ENCODE peak calls at places on chromosomes 5 and 9, in six cellular contexts. One of them, this sample, is unnamed.

GRCh38 chr9:116792271-116792670 is 105.2 kb downstream of the TRIM32 start:
- DNase-seq in heart left ventricle: no peak
- DNase-seq in activated CD4-positive, alpha-beta T cell treated with anti-CD3 and anti-CD28 coated beads, Interleukin-2, amount 10 ng/mL, durations not matched to agents 7 days and 5 days: no peak
- DNase-seq in suprapubic skin: no peak
- DNase-seq in GDM1: no peak
- DNase-seq in SW480: no peak
- DNase-seq in this sample: no peak

GRCh38 chr9:132245465-132245864 is 83.6 kb downstream of the NTNG2 start:
- DNase-seq in activated CD4-positive, alpha-beta T cell treated with anti-CD3 and anti-CD28 coated beads, Interleukin-2, amount 10 ng/mL, durations not matched to agents 7 days and 5 days: no peak
- DNase-seq in suprapubic skin: peak
- DNase-seq in SW480: no peak
- DNase-seq in heart left ventricle: no peak
- DNase-seq in GDM1: no peak
- DNase-seq in this sample: no peak

GRCh38 chr9:4894076-4894475 is 91.0 kb upstream of the JAK2 start:
- DNase-seq in SW480: no peak
- DNase-seq in heart left ventricle: no peak
- DNase-seq in suprapubic skin: no peak
- DNase-seq in activated CD4-positive, alpha-beta T cell treated with anti-CD3 and anti-CD28 coated beads, Interleukin-2, amount 10 ng/mL, durations not matched to agents 7 days and 5 days: no peak
- DNase-seq in GDM1: no peak
- DNase-seq in this sample: no peak

GRCh38 chr5:178286226-178287090 is 53.9 kb upstream of the PHYKPL start:
- DNase-seq in GDM1: no peak
- DNase-seq in SW480: no peak
- DNase-seq in activated CD4-positive, alpha-beta T cell treated with anti-CD3 and anti-CD28 coated beads, Interleukin-2, amount 10 ng/mL, durations not matched to agents 7 days and 5 days: no peak
- DNase-seq in suprapubic skin: no peak
- DNase-seq in heart left ventricle: no peak
- DNase-seq in this sample: no peak

GRCh38 chr9:34588671-34589370 is 703 bp downstream of the CNTFR start:
- DNase-seq in GDM1: no peak
- DNase-seq in SW480: peak
- DNase-seq in heart left ventricle: no peak
- DNase-seq in suprapubic skin: no peak
- DNase-seq in activated CD4-positive, alpha-beta T cell treated with anti-CD3 and anti-CD28 coated beads, Interleukin-2, amount 10 ng/mL, durations not matched to agents 7 days and 5 days: no peak
- DNase-seq in this sample: no peak

GRCh38 chr5:65830856-65831255 is 95.5 kb upstream of the ERBIN start:
- DNase-seq in suprapubic skin: no peak
- DNase-seq in activated CD4-positive, alpha-beta T cell treated with anti-CD3 and anti-CD28 coated beads, Interleukin-2, amount 10 ng/mL, durations not matched to agents 7 days and 5 days: no peak
- DNase-seq in GDM1: no peak
- DNase-seq in heart left ventricle: no peak
- DNase-seq in SW480: no peak
- DNase-seq in this sample: no peak

GRCh38 chr5:159290741-159291140 is 27.7 kb downstream of the UBLCP1 start:
- DNase-seq in suprapubic skin: no peak
- DNase-seq in SW480: no peak
- DNase-seq in GDM1: no peak
- DNase-seq in activated CD4-positive, alpha-beta T cell treated with anti-CD3 and anti-CD28 coated beads, Interleukin-2, amount 10 ng/mL, durations not matched to agents 7 days and 5 days: no peak
- DNase-seq in heart left ventricle: no peak
- DNase-seq in this sample: no peak

GRCh38 chr5:24353606-24354005 is 291.2 kb downstream of the CDH10 start:
- DNase-seq in suprapubic skin: no peak
- DNase-seq in activated CD4-positive, alpha-beta T cell treated with anti-CD3 and anti-CD28 coated beads, Interleukin-2, amount 10 ng/mL, durations not matched to agents 7 days and 5 days: no peak
- DNase-seq in heart left ventricle: no peak
- DNase-seq in SW480: no peak
- DNase-seq in GDM1: no peak
- DNase-seq in this sample: no peak

GRCh38 chr5:34991486-34992238 is 56.1 kb downstream of the AGXT2 start:
- DNase-seq in suprapubic skin: no peak
- DNase-seq in activated CD4-positive, alpha-beta T cell treated with anti-CD3 and anti-CD28 coated beads, Interleukin-2, amount 10 ng/mL, durations not matched to agents 7 days and 5 days: no peak
- DNase-seq in GDM1: no peak
- DNase-seq in heart left ventricle: no peak
- DNase-seq in SW480: peak
- DNase-seq in this sample: no peak

GRCh38 chr5:100130307-100130706 is 404.9 kb upstream of the FAM174A start:
- DNase-seq in suprapubic skin: no peak
- DNase-seq in activated CD4-positive, alpha-beta T cell treated with anti-CD3 and anti-CD28 coated beads, Interleukin-2, amount 10 ng/mL, durations not matched to agents 7 days and 5 days: no peak
- DNase-seq in GDM1: no peak
- DNase-seq in heart left ventricle: no peak
- DNase-seq in SW480: no peak
- DNase-seq in this sample: no peak

GRCh38 chr9:87793292-87793691 is 67.4 kb downstream of the CTSL start:
- DNase-seq in SW480: peak
- DNase-seq in GDM1: no peak
- DNase-seq in heart left ventricle: no peak
- DNase-seq in suprapubic skin: no peak
- DNase-seq in activated CD4-positive, alpha-beta T cell treated with anti-CD3 and anti-CD28 coated beads, Interleukin-2, amount 10 ng/mL, durations not matched to agents 7 days and 5 days: no peak
- DNase-seq in this sample: no peak

GRCh38 chr5:766666-767431 is 17.7 kb downstream of the ZDHHC11B start:
- DNase-seq in suprapubic skin: peak
- DNase-seq in heart left ventricle: peak
- DNase-seq in GDM1: no peak
- DNase-seq in activated CD4-positive, alpha-beta T cell treated with anti-CD3 and anti-CD28 coated beads, Interleukin-2, amount 10 ng/mL, durations not matched to agents 7 days and 5 days: no peak
- DNase-seq in SW480: no peak
- DNase-seq in this sample: no peak

This sample was measured in GM12891.